ENCODE peak calls at places on chromosome 19, in five cellular contexts. V is SJCRH30, R is A549, Y is upper lobe of right lung, X is uterus. S is an unnamed sample.

GRCh38 chr19:19539738-19540703 is 2.0 kb downstream of the CILP2 start:
- DNase-seq in V (no peak), R (no peak), Y (peak; percentile 84), X (peak; percentile 33), S (no peak)

GRCh38 chr19:47608908-47609879 is at the start of gene BICRA:
- DNase-seq in V (peak; percentile 78), R (peak; percentile 84), Y (peak; percentile 94), X (peak; percentile 85), S (peak; percentile 37)

GRCh38 chr19:39967561-39967960 is 3.4 kb upstream of the PSMC4 start:
- DNase-seq in V (no peak), R (no peak), Y (no peak), X (no peak), S (no peak)

GRCh38 chr19:55160128-55160985 is 2.8 kb upstream of the TNNI3 start:
- DNase-seq in V (peak; percentile 96), R (peak; percentile 98), Y (peak; percentile 95), X (peak; percentile 59), S (peak; percentile 16)

GRCh38 chr19:17305211-17305516 is 508 bp upstream of the MRPL34 start:
- DNase-seq in V (no peak), R (no peak), Y (no peak), X (no peak), S (no peak)

GRCh38 chr19:45175663-45176345 is 2.2 kb downstream of the TRAPPC6A start:
- DNase-seq in V (no peak), R (no peak), Y (no peak), X (no peak), S (no peak)

GRCh38 chr19:40802300-40803169 is 3.5 kb downstream of the EGLN2 start:
- DNase-seq in V (no peak), R (no peak), Y (peak; percentile 73), X (peak; percentile 73), S (no peak)

GRCh38 chr19:54459282-54460229 is 4.0 kb downstream of the LENG9 start:
- DNase-seq in V (no peak), R (no peak), Y (no peak), X (no peak), S (no peak)

GRCh38 chr19:6061420-6062130 is 48.7 kb downstream of the RFX2 start:
- DNase-seq in V (no peak), R (no peak), Y (no peak), X (peak; percentile 66), S (no peak)

GRCh38 chr19:23345838-23346237 is 49.4 kb downstream of the ZNF91 start:
- DNase-seq in V (no peak), R (no peak), Y (no peak), X (no peak), S (no peak)

GRCh38 chr19:16342002-16342715 is 17.5 kb downstream of the KLF2 start:
- DNase-seq in V (peak; percentile 51), R (no peak), Y (no peak), X (no peak), S (peak; percentile 28)

GRCh38 chr19:40521276-40521675 is 54.5 kb downstream of the SPTBN4 start:
- DNase-seq in V (peak; percentile 31), R (no peak), Y (no peak), X (no peak), S (no peak)

GRCh38 chr19:56295531-56296455 is 18.8 kb downstream of the ZSCAN5A start:
- DNase-seq in V (no peak), R (no peak), Y (no peak), X (no peak), S (no peak)

GRCh38 chr19:15264061-15264932 is 32.0 kb upstream of the EPHX3 start:
- DNase-seq in V (peak; percentile 79), R (peak; percentile 43), Y (peak; percentile 86), X (peak; percentile 82), S (peak; percentile 67)

GRCh38 chr19:21133633-21134032 is 8.2 kb upstream of the ZNF431 start:
- DNase-seq in V (no peak), R (no peak), Y (no peak), X (no peak), S (no peak)

GRCh38 chr19:55646889-55647731 is 902 bp upstream of the CCDC106 start:
- DNase-seq in V (no peak), R (no peak), Y (no peak), X (no peak), S (no peak)

GRCh38 chr19:28838909-28839308 is 374.0 kb downstream of the UQCRFS1 start:
- DNase-seq in V (no peak), R (no peak), Y (no peak), X (no peak), S (no peak)

GRCh38 chr19:33402421-33403220 is 29.1 kb downstream of the CEBPG start:
- DNase-seq in V (no peak), R (no peak), Y (peak; percentile 67), X (no peak), S (no peak)
- H3K27ac ChIP-seq in V (no peak overlapping the region), R (no peak overlapping the region), Y (peak overlapping the region; percentile 42), X (no peak overlapping the region), S (no peak overlapping the region)

DNA sequence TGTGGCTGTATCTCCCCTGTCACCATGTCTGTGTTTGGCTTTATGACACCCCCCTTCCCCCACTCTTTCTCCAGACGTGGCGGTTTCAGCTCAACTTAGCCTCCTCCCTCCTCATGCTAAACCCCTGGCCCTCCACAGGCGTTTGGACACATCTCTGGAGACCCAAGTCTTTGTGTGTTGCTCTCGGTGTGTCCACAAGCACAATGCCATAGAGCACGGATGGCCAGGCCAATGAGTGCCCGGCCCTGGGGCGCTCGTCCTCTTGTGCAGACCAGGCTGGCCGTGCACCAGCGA is 468 bp downstream of the PPP1R14A start:
- DNase-seq in V (no peak), R (no peak), Y (no peak), X (no peak), S (no peak)
- H3K27ac ChIP-seq in V (no peak overlapping the region), R (peak overlapping the region; percentile 91), Y (peak overlapping the region; percentile 63), X (peak overlapping the region; percentile 92), S (peak overlapping the region; percentile 97)

GRCh38 chr19:4712771-4713170 is 10.9 kb downstream of the DPP9 start:
- DNase-seq in V (no peak), R (no peak), Y (no peak), X (no peak), S (no peak)

GRCh38 chr19:4711211-4711610 is 12.4 kb downstream of the DPP9 start:
- DNase-seq in V (no peak), R (no peak), Y (no peak), X (no peak), S (no peak)

GRCh38 chr19:4707956-4708650 is 15.5 kb downstream of the DPP9 start:
- DNase-seq in V (no peak), R (no peak), Y (no peak), X (peak; percentile 49), S (no peak)

GRCh38 chr19:4709440-4710280 is 14.0 kb downstream of the DPP9 start:
- DNase-seq in V (no peak), R (no peak), Y (no peak), X (no peak), S (no peak)

GRCh38 chr19:4710281-4710600 is 13.4 kb downstream of the DPP9 start:
- DNase-seq in V (no peak), R (no peak), Y (no peak), X (no peak), S (no peak)
- H3K27ac ChIP-seq in V (no peak overlapping the region), R (no peak overlapping the region), Y (peak overlapping the region; percentile 30), X (no peak overlapping the region), S (no peak overlapping the region)

GRCh38 chr19:13072206-13072898 is 30.3 kb downstream of the LYL1 start:
- DNase-seq in V (no peak), R (no peak), Y (no peak), X (no peak), S (peak; percentile 79)

GRCh38 chr19:13070425-13071140 is 32.1 kb downstream of the LYL1 start:
- DNase-seq in V (no peak), R (no peak), Y (no peak), X (peak; percentile 50), S (peak; percentile 46)

GRCh38 chr19:13073263-13073662 is 29.4 kb downstream of the LYL1 start:
- DNase-seq in V (no peak), R (no peak), Y (no peak), X (no peak), S (no peak)

GRCh38 chr19:13069415-13070369 is 33.0 kb downstream of the LYL1 start:
- DNase-seq in V (peak; percentile 60), R (no peak), Y (no peak), X (no peak), S (no peak)

GRCh38 chr19:13071444-13072205 is 31.0 kb downstream of the LYL1 start:
- DNase-seq in V (no peak), R (no peak), Y (no peak), X (no peak), S (no peak)
- H3K27ac ChIP-seq in V (no peak overlapping the region), R (no peak overlapping the region), Y (no peak overlapping the region), X (peak overlapping the region; percentile 98), S (peak overlapping the region; percentile 98)

GRCh38 chr19:53156888-53157287 is 2.0 kb downstream of the ZNF347 start:
- DNase-seq in V (no peak), R (no peak), Y (no peak), X (no peak), S (no peak)

GRCh38 chr19:53161123-53161522 is 2.3 kb upstream of the ZNF347 start:
- DNase-seq in V (no peak), R (no peak), Y (no peak), X (no peak), S (no peak)

GRCh38 chr19:53160350-53160749 is 1.5 kb upstream of the ZNF347 start:
- DNase-seq in V (no peak), R (no peak), Y (no peak), X (no peak), S (no peak)

GRCh38 chr19:53157601-53158000 is 1.3 kb downstream of the ZNF347 start:
- DNase-seq in V (peak; percentile 7), R (no peak), Y (no peak), X (no peak), S (no peak)

GRCh38 chr19:53158119-53158656 is 665 bp downstream of the ZNF347 start:
- DNase-seq in V (peak; percentile 54), R (no peak), Y (peak; percentile 68), X (peak; percentile 33), S (peak; percentile 19)
- H3K27ac ChIP-seq in V (peak overlapping the region; percentile 41), R (no peak overlapping the region), Y (peak overlapping the region; percentile 71), X (peak overlapping the region; percentile 72), S (no peak overlapping the region)

GRCh38 chr19:676007-676342 is 217 bp upstream of the FSTL3 start:
- DNase-seq in V (no peak), R (no peak), Y (no peak), X (no peak), S (no peak)
- H3K27ac ChIP-seq in V (peak overlapping the region; percentile 24), R (peak overlapping the region; percentile 99), Y (peak overlapping the region; percentile 51), X (peak overlapping the region; percentile 77), S (no peak overlapping the region)

GRCh38 chr19:46489445-46490272 is 6.0 kb downstream of the PNMA8B start:
- DNase-seq in V (no peak), R (no peak), Y (peak; percentile 80), X (peak; percentile 58), S (peak; percentile 61)
- H3K27ac ChIP-seq in V (no peak overlapping the region), R (no peak overlapping the region), Y (peak overlapping the region; percentile 30), X (no peak overlapping the region), S (peak overlapping the region; percentile 21)

DNA sequence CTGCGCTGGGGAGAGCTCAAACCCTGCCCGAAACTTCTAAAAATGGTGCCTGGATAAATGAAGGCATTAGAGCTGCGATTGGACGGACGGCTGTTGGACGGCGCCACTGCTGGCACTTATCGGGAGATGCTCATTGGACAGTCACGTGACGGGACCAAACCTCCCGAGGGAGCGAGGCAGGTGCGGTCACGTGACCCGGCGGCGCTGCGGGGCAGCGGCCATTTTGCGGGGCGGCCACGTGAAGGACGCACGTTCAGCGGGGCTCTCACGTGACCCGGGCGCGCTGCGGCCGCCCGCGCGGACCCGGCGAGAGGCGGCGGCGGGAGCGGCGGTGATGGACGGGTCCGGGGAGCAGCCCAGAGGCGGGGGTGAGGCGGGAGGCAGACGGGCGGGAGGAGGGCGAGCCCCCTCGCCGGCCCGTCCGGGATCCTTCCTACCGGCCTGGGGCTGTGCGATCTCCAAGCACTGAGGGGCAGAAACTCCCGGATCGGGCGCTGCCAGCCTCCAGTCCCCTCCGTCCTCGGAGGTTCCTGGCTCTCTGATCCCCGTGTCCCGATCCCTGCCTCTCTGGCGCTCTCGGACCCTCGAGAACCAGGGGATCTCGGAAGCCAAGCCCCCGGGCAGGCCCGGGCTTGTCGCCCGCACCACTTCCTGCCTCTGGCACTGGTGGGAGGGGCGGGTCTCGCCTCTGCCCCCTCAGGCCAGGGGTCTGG is at the start of gene BAX:
- DNase-seq in V (peak; percentile 98), R (peak; percentile 100), Y (peak; percentile 99), X (peak; percentile 96), S (peak; percentile 88)
- H3K27ac ChIP-seq in V (peak within 1 kb of the TSS; percentile 79), R (peak within 1 kb of the TSS; percentile 97), Y (peak within 1 kb of the TSS; percentile 92), X (peak within 1 kb of the TSS; percentile 76), S (peak within 1 kb of the TSS; percentile 89)